ENCODE peak calls at places on chromosome 4, in ten cellular contexts. U is glutamatergic neuron, K is HCT116, M is AG04449, O is fibroblast of pulmonary artery, J is A673, E is Caco-2, A is Calu3, F is GM12865, Y is NB4. D is an unnamed sample.
A peak's percentile ranks its signal among the peaks of the same experiment; 100 is the strongest.

GRCh38 chr4:120926358-120927025 is 4.0 kb upstream of the PRDM5 start:
- DNase-seq in U (no peak), K (no peak), M (no peak), O (no peak), J (no peak), E (no peak), A (no peak), F (no peak), Y (no peak), D (peak; percentile 18)

GRCh38 chr4:129092636-129093172 is 635 bp downstream of the SCLT1 start:
- DNase-seq in U (no peak), K (no peak), M (no peak), O (peak; percentile 30), J (peak; percentile 3), E (no peak), A (no peak), F (no peak), Y (peak; percentile 32), D (peak; percentile 35)

GRCh38 chr4:37446016-37446415 is 201.5 kb downstream of the NWD2 start:
- DNase-seq in U (no peak), K (no peak), M (no peak), O (no peak), J (no peak), E (no peak), A (no peak), F (no peak), Y (no peak), D (no peak)

GRCh38 chr4:38583102-38583501 is 80.9 kb upstream of the KLF3 start:
- DNase-seq in U (no peak), K (no peak), M (no peak), O (no peak), J (no peak), E (no peak), A (no peak), F (no peak), Y (no peak), D (no peak)

GRCh38 chr4:71009796-71010588 is 16.5 kb downstream of the DCK start:
- DNase-seq in U (no peak), K (peak; percentile 39), M (no peak), O (peak; percentile 71), J (peak; percentile 49), E (no peak), A (no peak), F (peak; percentile 61), Y (peak; percentile 51), D (no peak)

GRCh38 chr4:128177376-128177959 is 110.1 kb downstream of the PGRMC2 start:
- DNase-seq in U (no peak), K (no peak), M (no peak), O (no peak), J (no peak), E (no peak), A (no peak), F (peak; percentile 2), Y (peak; percentile 19), D (no peak)

GRCh38 chr4:94349193-94349592 is 6.6 kb upstream of the HPGDS start:
- DNase-seq in U (no peak), K (no peak), M (no peak), O (peak; percentile 48), J (peak; percentile 21), E (no peak), A (no peak), F (no peak), Y (no peak), D (no peak)

GRCh38 chr4:2073808-2074481 is 14.8 kb downstream of the NAT8L start:
- DNase-seq in U (peak; percentile 27), K (no peak), M (no peak), O (no peak), J (no peak), E (no peak), A (no peak), F (no peak), Y (no peak), D (no peak)

GRCh38 chr4:105122334-105122733 is 24.3 kb upstream of the TET2 start:
- DNase-seq in U (no peak), K (no peak), M (no peak), O (peak; percentile 62), J (peak; percentile 72), E (peak; percentile 75), A (peak; percentile 42), F (no peak), Y (no peak), D (no peak)

GRCh38 chr4:187127456-187127855 is 403.8 kb upstream of the FAT1 start:
- DNase-seq in U (no peak), K (no peak), M (no peak), O (no peak), J (no peak), E (no peak), A (no peak), F (no peak), Y (no peak), D (no peak)
- TF ChIP-seq CTCF in U (no peak), K (no peak), M (no peak), O (no peak), J (no peak), E (no peak), A (no peak), F (no peak), Y (no peak), D (no peak)

GRCh38 chr4:99362768-99363167 is 10.2 kb upstream of the ADH1C start:
- DNase-seq in U (no peak), K (no peak), M (no peak), O (no peak), J (no peak), E (no peak), A (no peak), F (no peak), Y (no peak), D (no peak)

GRCh38 chr4:99361268-99361922 is 8.8 kb upstream of the ADH1C start:
- DNase-seq in U (no peak), K (no peak), M (no peak), O (no peak), J (no peak), E (no peak), A (no peak), F (no peak), Y (no peak), D (no peak)

DNA sequence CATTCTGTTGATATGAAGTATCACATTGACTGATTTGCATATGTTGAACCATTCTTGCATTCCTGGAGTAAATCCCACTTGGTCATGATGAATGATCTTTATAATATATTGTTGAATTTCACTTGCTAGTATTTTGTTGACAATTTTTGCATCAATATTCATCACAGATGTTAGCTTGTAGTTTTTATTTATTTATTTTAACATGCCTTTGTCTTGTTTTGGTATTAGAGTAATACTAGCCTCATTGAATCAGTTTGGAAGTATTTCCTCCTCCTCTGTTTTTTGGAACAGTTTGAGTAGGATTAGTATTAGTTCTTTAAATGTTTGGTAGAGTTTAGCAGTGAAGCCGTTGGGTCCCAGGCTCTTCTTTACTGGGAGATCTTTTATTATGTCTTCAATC is 13.9 kb upstream of the ADH1C start:
- DNase-seq in U (no peak), K (no peak), M (no peak), O (no peak), J (no peak), E (no peak), A (no peak), F (no peak), Y (no peak), D (no peak)
- TF ChIP-seq CTCF in U (no peak), K (no peak), M (no peak), O (no peak), J (no peak), E (no peak), A (no peak), F (no peak), Y (no peak), D (no peak)

DNA sequence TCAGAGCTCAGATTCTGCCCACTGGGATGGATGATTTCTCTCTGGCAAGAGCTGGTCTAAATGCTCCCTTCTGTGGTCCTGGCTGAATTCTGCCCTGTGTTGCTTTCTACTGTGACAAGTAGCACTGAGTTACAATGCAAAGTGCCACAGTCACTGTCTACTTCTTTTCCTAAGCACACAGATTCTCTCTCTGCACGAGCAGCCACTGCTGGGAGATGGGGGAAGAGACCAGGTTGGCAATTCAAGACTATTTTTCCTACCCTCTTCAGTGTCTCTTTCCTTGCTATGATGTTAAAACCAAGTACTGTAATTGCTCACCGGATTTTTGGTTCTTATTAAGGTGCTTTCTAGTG is 45.5 kb downstream of the STAP1 start:
- DNase-seq in U (no peak), K (no peak), M (no peak), O (no peak), J (no peak), E (no peak), A (no peak), F (no peak), Y (no peak), D (no peak)
- TF ChIP-seq CTCF in U (no peak), K (no peak), M (no peak), O (no peak), J (no peak), E (no peak), A (no peak), F (no peak), Y (no peak), D (no peak)

GRCh38 chr4:74223801-74224200 is 65.9 kb downstream of the MTHFD2L start:
- DNase-seq in U (no peak), K (no peak), M (no peak), O (peak; percentile 72), J (peak; percentile 45), E (no peak), A (no peak), F (no peak), Y (peak; percentile 72), D (peak; percentile 65)

GRCh38 chr4:74230902-74231499 is 73.1 kb downstream of the MTHFD2L start:
- DNase-seq in U (no peak), K (no peak), M (no peak), O (peak; percentile 87), J (peak; percentile 80), E (no peak), A (peak; percentile 38), F (peak; percentile 58), Y (peak; percentile 27), D (peak; percentile 90)

GRCh38 chr4:74223098-74223497 is 65.2 kb downstream of the MTHFD2L start:
- DNase-seq in U (no peak), K (no peak), M (no peak), O (no peak), J (no peak), E (no peak), A (no peak), F (no peak), Y (no peak), D (no peak)

DNA sequence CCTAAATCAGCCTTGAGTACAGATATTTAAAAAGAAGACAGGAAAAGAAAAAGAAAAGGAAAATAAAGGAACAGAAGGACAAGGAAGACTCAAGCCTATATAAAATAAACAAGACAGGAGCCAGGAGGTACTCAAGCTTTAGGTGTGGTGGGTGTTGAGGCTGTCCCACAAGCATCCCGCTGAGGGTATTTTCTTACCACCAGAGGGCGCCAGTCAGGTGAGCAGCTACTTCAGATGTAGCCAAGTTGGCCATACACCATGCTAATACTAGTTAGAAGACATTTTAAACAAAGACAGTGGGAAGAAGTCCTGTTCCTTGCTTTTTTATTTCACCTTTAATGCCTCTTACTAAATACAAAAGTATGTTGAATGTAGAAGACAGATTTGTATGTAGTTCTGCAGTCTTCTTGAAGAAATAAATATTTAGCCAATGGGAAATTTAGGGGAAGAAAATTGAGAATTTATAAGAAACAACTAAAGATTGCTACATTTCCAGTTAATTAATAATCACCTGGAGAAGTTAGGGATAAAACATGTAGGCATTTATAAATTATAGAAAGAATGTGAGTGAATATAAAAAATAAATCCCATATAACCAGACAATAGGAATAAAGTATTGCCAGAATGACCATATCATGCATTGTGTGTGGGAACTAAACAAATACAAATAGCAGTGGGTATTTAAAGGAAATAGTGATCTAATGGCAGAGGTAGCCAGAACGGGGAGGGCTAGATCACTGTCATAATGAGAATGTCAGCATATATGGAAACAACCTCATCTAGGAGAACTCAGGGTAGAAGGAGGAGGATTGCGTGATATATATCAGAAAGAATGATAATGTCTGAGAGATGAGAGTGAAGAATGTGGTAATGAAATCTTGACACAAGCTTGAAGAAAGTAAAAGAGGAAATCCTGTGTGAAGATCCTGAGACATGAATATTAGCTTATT is 71.0 kb downstream of the MTHFD2L start:
- DNase-seq in U (peak; percentile 85), K (peak; percentile 72), M (no peak), O (peak; percentile 89), J (peak; percentile 70), E (peak; percentile 77), A (peak; percentile 78), F (peak; percentile 88), Y (peak; percentile 76), D (peak; percentile 51)
- TF ChIP-seq CTCF in U (peak; percentile 93), K (peak; percentile 97), M (peak; percentile 76), O (peak; percentile 94), J (peak; percentile 74), E (peak; percentile 73), A (peak; percentile 79), F (peak; percentile 85), Y (peak; percentile 80), D (peak; percentile 91)